ENCODE peak calls at places on chromosomes 2 and 18, in five cellular contexts. F is endothelial cell of umbilical vein, N is HCT116, T is HepG2, V is IMR-90. S is an unnamed sample.

GRCh38 chr2:26550276-26551015 is 72.5 kb upstream of the OTOF start:
- DNase-seq in T (no peak), V (no peak), F (no peak), N (no peak), S (no peak)

GRCh38 chr18:23280844-23281243 is 145.6 kb downstream of the CABLES1 start:
- DNase-seq in V (no peak), T (no peak), F (no peak), N (no peak), S (no peak)

GRCh38 chr2:220159738-220160137 is 532.3 kb downstream of the SLC4A3 start:
- DNase-seq in V (no peak), N (no peak), T (no peak), F (no peak), S (no peak)

GRCh38 chr2:217338306-217338916 is 478.5 kb upstream of the TNP1 start:
- DNase-seq in V (peak; percentile 96), T (peak; percentile 58), N (no peak), F (no peak), S (no peak)

GRCh38 chr2:177265834-177266817 is 1.6 kb upstream of the NFE2L2 start:
- DNase-seq in V (peak; percentile 46), N (no peak), F (peak; percentile 43), T (peak; percentile 85), S (peak; percentile 82)

GRCh38 chr18:64679121-64679520 is 530.2 kb upstream of the LINC00305 start:
- DNase-seq in V (no peak), F (no peak), N (no peak), T (no peak), S (no peak)

GRCh38 chr2:130288467-130289403 is 54.0 kb upstream of the IMP4 start:
- DNase-seq in N (peak; percentile 33), V (no peak), F (no peak), T (no peak), S (peak; percentile 2)

GRCh38 chr2:218894168-218895157 is 13.8 kb downstream of the WNT10A start:
- DNase-seq in N (no peak), V (no peak), T (no peak), F (no peak), S (no peak)

GRCh38 chr2:156317631-156318030 is 14.9 kb downstream of the NR4A2 start:
- DNase-seq in T (no peak), F (no peak), V (no peak), N (no peak), S (no peak)

GRCh38 chr2:129404000-129404700 is 575.3 kb upstream of the RAB6C start:
- DNase-seq in N (no peak), T (no peak), V (no peak), F (no peak), S (no peak)

GRCh38 chr2:231545105-231545902 is 15.1 kb upstream of the NMUR1 start:
- DNase-seq in F (peak; percentile 35), T (no peak), V (peak; percentile 53), N (no peak), S (no peak)

GRCh38 chr18:61541673-61542072 is 208.4 kb downstream of the CDH20 start:
- DNase-seq in T (no peak), V (peak; percentile 31), F (no peak), N (no peak), S (no peak)

GRCh38 chr2:183604065-183604464 is 479.8 kb downstream of the NUP35 start:
- DNase-seq in V (no peak), N (no peak), T (no peak), F (no peak), S (no peak)

GRCh38 chr2:222652856-222653255 is 3.0 kb downstream of the FARSB start:
- DNase-seq in T (no peak), N (no peak), F (peak; percentile 52), V (no peak), S (no peak)

GRCh38 chr2:222655406-222655747 is 515 bp downstream of the FARSB start:
- DNase-seq in T (no peak), N (peak; percentile 6), F (no peak), V (peak; percentile 23), S (peak; percentile 85)

GRCh38 chr2:222656544-222657446 is 903 bp upstream of the FARSB start:
- DNase-seq in F (no peak), V (no peak), T (no peak), N (no peak), S (no peak)

GRCh38 chr2:222653280-222653679 is 2.6 kb downstream of the FARSB start:
- DNase-seq in N (no peak), F (no peak), V (no peak), T (no peak), S (no peak)

GRCh38 chr2:222655748-222656543 is at the start of gene FARSB:
- DNase-seq in N (peak; percentile 92), F (peak; percentile 97), V (peak; percentile 96), T (peak; percentile 95), S (peak; percentile 97)
- TF ChIP-seq POLR2A in N (peak; percentile 21), F (peak; percentile 64), V (peak; percentile 47), T (peak; percentile 92), S (peak; percentile 93)

GRCh38 chr2:262117-262516 is 1.7 kb downstream of the SH3YL1 start:
- DNase-seq in T (peak; percentile 74), V (no peak), N (no peak), F (no peak), S (no peak)

GRCh38 chr2:268323-268722 is 3.6 kb downstream of the ACP1 start:
- DNase-seq in F (no peak), T (no peak), V (no peak), N (no peak), S (peak; percentile 83)

GRCh38 chr2:263022-263738 is 652 bp downstream of the SH3YL1 start:
- DNase-seq in N (no peak), V (no peak), T (no peak), F (no peak), S (no peak)

GRCh38 chr2:263774-264492 is at the start of gene SH3YL1:
- DNase-seq in V (no peak), F (peak; percentile 7), N (peak; percentile 16), T (no peak), S (peak; percentile 59)

GRCh38 chr2:264493-265468 is at the start of gene ACP1:
- DNase-seq in F (peak; percentile 97), V (peak; percentile 93), N (peak; percentile 94), T (peak; percentile 93), S (peak; percentile 96)
- TF ChIP-seq POLR2A in F (peak; percentile 90), V (peak; percentile 89), N (peak; percentile 41), T (peak; percentile 98), S (peak; percentile 95)

GRCh38 chr18:70555046-70555445 is 266.2 kb downstream of the SOCS6 start:
- DNase-seq in T (no peak), F (no peak), N (no peak), V (no peak), S (no peak)
- TF ChIP-seq POLR2A in T (no peak), F (no peak), N (no peak), V (no peak), S (no peak)

DNA sequence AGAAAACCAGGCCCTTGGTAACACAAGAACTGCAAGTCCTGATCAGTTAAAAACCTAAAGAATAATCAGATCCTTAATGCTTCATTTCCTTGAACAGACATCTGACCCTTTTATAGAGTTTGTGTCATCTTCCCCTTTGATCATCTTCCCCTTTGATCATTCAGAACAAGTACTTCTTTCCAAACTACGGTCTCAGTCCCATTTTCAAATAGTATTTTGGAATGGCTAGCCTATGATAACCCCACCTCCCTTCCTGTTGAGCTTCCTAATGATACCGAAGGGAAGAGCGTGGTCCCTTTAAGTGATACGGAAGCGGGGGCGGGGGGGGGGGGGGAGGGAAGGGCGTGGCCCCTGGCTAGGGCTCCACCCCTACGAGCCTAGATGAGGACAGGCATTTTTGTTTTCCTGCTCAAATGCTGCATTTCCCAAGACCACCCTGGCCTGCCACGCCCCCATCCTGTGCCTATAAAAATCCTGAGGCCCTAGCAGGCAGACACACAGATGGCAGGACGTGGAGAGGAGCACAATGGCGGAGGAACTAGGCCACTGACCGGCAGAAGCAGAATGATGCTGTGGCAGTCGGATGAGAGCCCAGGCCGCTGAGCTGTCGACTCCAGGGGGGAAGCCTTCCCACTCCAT is 24.1 kb upstream of the CHRNA1 start:
- DNase-seq in F (no peak), N (peak; percentile 23), T (no peak), V (peak; percentile 51), S (peak; percentile 25)
- TF ChIP-seq POLR2A in F (no peak), N (peak; percentile 43), T (no peak), V (no peak), S (no peak)

DNA sequence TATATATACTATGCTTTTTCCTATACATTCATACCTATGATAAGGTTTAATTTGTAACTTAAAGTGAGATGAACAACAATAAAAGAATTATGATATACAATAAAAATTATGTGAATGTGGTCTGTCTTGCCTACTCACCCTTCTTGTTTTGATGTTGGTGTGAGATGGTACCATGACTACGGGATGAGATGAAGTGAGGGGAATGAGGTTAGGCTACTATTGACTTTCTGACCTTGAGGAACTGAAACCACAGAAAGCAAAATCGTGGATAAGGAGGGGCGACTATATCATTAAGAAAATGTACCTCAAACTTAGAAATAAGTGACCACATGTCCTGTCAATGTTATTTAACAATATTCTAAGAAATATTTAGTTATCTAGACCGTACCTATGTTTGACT is 103.9 kb upstream of the PPP1CB start:
- DNase-seq in F (no peak), T (no peak), V (no peak), N (no peak), S (no peak)
- TF ChIP-seq POLR2A in F (no peak), T (no peak), V (no peak), N (no peak), S (no peak)

GRCh38 chr2:179264238-179265081 is at the start of gene SESTD1:
- DNase-seq in F (peak; percentile 56), T (peak; percentile 68), V (peak; percentile 7), N (no peak), S (peak; percentile 74)
- TF ChIP-seq POLR2A in F (peak; percentile 40), T (peak; percentile 66), V (no peak), N (peak; percentile 33), S (no peak)

DNA sequence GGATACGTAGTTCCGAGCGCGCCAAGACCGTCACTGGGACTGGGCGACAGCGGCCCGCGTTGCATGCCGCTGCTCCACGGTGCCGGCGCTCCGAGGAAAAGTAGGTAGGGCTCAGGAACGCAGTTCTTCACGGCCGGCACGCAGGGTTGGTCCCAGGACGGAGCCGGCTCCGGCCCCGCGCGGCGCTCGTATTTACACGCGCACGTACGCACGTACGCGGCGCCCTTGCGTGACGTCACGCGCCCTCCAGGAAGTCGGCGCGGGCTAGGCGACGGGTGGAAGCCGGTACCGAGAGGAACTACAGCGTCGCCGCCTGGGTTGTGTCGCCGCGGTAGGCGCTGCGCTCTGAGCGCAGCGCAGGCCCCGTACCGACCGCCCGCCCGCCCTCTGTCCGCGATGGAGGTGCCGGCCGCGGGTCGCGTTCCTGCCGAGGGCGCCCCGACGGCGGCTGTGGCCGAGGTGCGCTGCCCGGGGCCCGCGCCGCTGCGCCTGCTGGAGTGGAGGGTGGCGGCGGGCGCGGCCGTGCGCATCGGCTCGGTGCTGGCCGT is at the start of gene CTDP1:
- DNase-seq in T (peak; percentile 80), V (peak; percentile 91), F (peak; percentile 96), N (peak; percentile 81), S (peak; percentile 100)
- TF ChIP-seq POLR2A in T (no peak), V (no peak), F (no peak), N (no peak), S (peak; percentile 36)

GRCh38 chr2:205685314-205686230 is 3.3 kb downstream of the NRP2 start:
- DNase-seq in F (peak; percentile 40), V (peak; percentile 67), T (no peak), N (no peak), S (no peak)
- TF ChIP-seq POLR2A in F (no peak), V (peak; percentile 1), T (no peak), N (no peak), S (no peak)

GRCh38 chr2:127020536-127020935 is 86.4 kb downstream of the BIN1 start:
- DNase-seq in T (no peak), V (no peak), F (no peak), N (no peak), S (no peak)
- TF ChIP-seq POLR2A in T (no peak), V (no peak), F (no peak), N (no peak), S (no peak)